ENCODE peak calls at places on chromosomes 16 and 17, in ten cellular contexts. M, J, A, W, B, F, C, L, G and T are unnamed samples.

GRCh38 chr17:58321571-58322525 is 6.7 kb downstream of the TSPOAP1 start:
- DNase-seq in C (no peak), F (no peak), J (no peak), G (no peak), M (no peak), B (no peak), A (no peak), W (no peak), L (peak; percentile 32), T (no peak)

GRCh38 chr16:67939507-67940435 is 3.1 kb upstream of the PSMB10 start:
- DNase-seq in W (no peak), M (peak; percentile 39), L (no peak), B (peak; percentile 48), J (no peak), C (no peak), G (peak; percentile 61), F (no peak), A (no peak), T (no peak)

GRCh38 chr16:14487579-14487978 is 142.5 kb downstream of the PARN start:
- DNase-seq in B (no peak), A (no peak), G (no peak), W (no peak), L (no peak), F (no peak), M (no peak), C (no peak), J (no peak), T (no peak)

GRCh38 chr17:20200016-20200788 is 191.0 kb downstream of the SPECC1 start:
- DNase-seq in M (no peak), B (no peak), C (peak; percentile 41), G (no peak), L (peak; percentile 56), W (no peak), F (no peak), J (no peak), A (no peak), T (no peak)

GRCh38 chr17:58147930-58148434 is at the start of gene OR4D1:
- DNase-seq in F (no peak), M (no peak), B (no peak), J (no peak), A (no peak), G (no peak), C (no peak), L (no peak), W (no peak), T (no peak)

GRCh38 chr17:60142872-60143499 is 6.8 kb upstream of the CA4 start:
- DNase-seq in G (peak; percentile 24), J (peak; percentile 91), F (peak; percentile 83), L (peak; percentile 99), W (peak; percentile 84), A (peak; percentile 87), C (peak; percentile 87), B (peak; percentile 76), M (peak; percentile 83), T (peak; percentile 41)

GRCh38 chr17:52048503-52048902 is 110.0 kb downstream of the CA10 start:
- DNase-seq in F (no peak), B (no peak), J (no peak), A (no peak), L (no peak), C (no peak), G (no peak), M (no peak), W (no peak), T (no peak)

GRCh38 chr17:8126306-8127066 is 2.6 kb upstream of the HES7 start:
- DNase-seq in W (peak; percentile 61), J (peak; percentile 80), M (no peak), G (peak; percentile 50), A (no peak), L (peak; percentile 89), F (no peak), C (peak; percentile 39), B (no peak), T (peak; percentile 60)

GRCh38 chr16:79628501-79628975 is 28.0 kb upstream of the MAF start:
- DNase-seq in W (no peak), B (no peak), A (no peak), C (no peak), L (no peak), F (no peak), G (no peak), M (no peak), J (no peak), T (no peak)

GRCh38 chr17:77366206-77366557 is 225.4 kb downstream of the SEC14L1 start:
- DNase-seq in J (no peak), M (no peak), A (no peak), L (no peak), F (no peak), B (no peak), W (no peak), C (no peak), G (peak; percentile 14), T (no peak)

GRCh38 chr16:2420035-2420434 is 9.2 kb upstream of the CCNF start:
- DNase-seq in C (no peak), B (no peak), G (no peak), W (no peak), J (no peak), M (no peak), L (no peak), F (no peak), A (no peak), T (no peak)

GRCh38 chr16:66289051-66289680 is 77.3 kb upstream of the CDH5 start:
- DNase-seq in A (peak; percentile 16), F (no peak), M (no peak), W (no peak), L (peak; percentile 38), G (no peak), C (no peak), J (no peak), B (no peak), T (no peak)

GRCh38 chr16:3824121-3824795 is 56.3 kb downstream of the CREBBP start:
- DNase-seq in C (no peak), W (no peak), A (no peak), L (no peak), B (no peak), J (no peak), M (no peak), F (no peak), G (no peak), T (no peak)

GRCh38 chr17:31134526-31134925 is 39.7 kb downstream of the NF1 start:
- DNase-seq in C (peak; percentile 58), W (no peak), J (no peak), A (no peak), L (no peak), F (no peak), G (no peak), M (no peak), B (no peak), T (no peak)

GRCh38 chr16:30377050-30377811 is 2.6 kb downstream of the MYL11 start:
- DNase-seq in C (no peak), G (no peak), M (no peak), W (no peak), F (no peak), B (no peak), L (peak; percentile 37), J (no peak), A (no peak), T (no peak)

GRCh38 chr17:27494192-27495091 is 38.2 kb downstream of the KSR1 start:
- DNase-seq in F (peak; percentile 63), B (peak; percentile 67), J (peak; percentile 83), M (peak; percentile 82), L (peak; percentile 84), C (peak; percentile 83), G (no peak), W (peak; percentile 76), A (peak; percentile 52), T (no peak)

DNA sequence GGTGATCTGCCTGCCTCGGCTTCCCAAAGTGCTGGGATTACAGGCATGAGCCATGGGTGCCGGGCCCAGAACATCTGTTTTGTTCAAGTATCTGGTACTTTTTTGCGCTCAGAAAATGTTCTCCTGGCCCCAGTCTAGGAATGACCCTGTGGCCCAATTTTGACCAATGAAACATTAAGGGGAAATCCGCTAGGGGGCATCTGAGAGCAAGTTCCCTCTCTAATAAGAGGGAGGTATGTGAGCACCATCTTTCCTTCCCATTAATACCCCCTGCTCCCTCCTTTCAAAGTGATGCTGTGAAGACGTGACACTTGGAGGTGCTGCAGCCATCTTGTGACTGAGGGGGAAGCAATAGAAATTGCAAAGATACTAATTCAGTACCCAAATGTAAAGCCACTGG is 16.5 kb upstream of the CLEC3A start:
- DNase-seq in W (no peak), A (no peak), F (no peak), J (peak; percentile 6), L (peak; percentile 68), C (no peak), M (no peak), B (no peak), G (no peak), T (no peak)
- TF ChIP-seq CTCF in W (peak; percentile 37), A (no peak), F (no peak), J (peak; percentile 12), L (peak; percentile 67), C (no peak), M (no peak), B (peak; percentile 30), G (no peak), T (no peak)

GRCh38 chr17:56676807-56677206 is 83.3 kb downstream of the NOG start:
- DNase-seq in G (no peak), L (no peak), A (no peak), F (no peak), C (peak; percentile 28), M (no peak), J (peak; percentile 18), B (no peak), W (no peak), T (no peak)
- TF ChIP-seq CTCF in G (no peak), L (peak; percentile 36), A (no peak), F (no peak), C (peak; percentile 42), M (peak; percentile 27), J (peak; percentile 7), B (peak; percentile 7), W (peak; percentile 34), T (no peak)

DNA sequence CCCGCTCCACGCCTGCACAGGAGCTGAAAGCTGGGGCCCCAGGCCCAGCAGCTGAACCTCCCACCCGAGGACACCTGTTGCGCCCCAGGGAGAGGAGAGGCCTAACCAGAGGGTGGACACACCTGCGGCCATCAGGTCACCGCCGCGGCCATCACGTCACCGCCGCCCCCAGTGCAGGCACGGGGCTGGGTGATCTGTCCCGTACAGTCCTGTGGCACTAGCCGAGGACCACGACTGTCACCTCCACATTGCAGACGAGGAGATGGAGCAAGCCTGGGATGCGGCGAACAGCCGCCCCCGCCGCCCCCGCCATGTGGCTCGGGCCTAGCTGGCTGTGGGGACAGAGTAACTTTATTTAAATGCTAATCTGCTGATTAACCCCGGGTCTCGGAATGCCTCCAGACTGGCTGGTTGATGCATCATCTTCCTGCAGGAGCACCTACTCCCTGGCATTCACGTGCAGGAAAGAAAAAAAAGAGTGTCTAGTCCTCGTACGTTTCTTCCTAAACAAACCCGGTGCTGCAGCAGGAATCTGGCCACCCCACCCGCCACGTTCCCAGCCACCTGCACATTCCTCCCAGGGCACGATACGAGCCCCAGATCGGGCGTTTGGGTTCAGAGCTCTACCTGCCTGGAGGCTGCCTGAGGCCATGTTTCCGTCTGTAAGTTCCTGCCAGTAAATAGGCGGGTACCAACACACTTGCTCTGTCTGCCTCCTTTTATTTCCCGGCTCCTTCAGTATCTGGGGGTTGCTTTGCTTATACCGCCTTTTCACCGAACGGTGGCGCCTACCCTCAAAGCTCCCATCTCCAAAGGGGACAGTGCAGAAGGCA is 29.9 kb downstream of the PIEZO1 start:
- DNase-seq in L (peak; percentile 85), W (peak; percentile 98), B (no peak), M (no peak), C (peak; percentile 60), G (no peak), F (no peak), A (no peak), J (no peak), T (no peak)
- TF ChIP-seq CTCF in L (peak; percentile 72), W (peak; percentile 80), B (peak; percentile 30), M (no peak), C (peak; percentile 46), G (no peak), F (no peak), A (no peak), J (no peak), T (no peak)

GRCh38 chr16:63789603-63790002 is 1332.3 kb downstream of the CDH11 start:
- DNase-seq in W (no peak), J (peak; percentile 11), A (no peak), M (no peak), B (no peak), F (no peak), C (no peak), L (peak; percentile 62), G (no peak), T (no peak)
- TF ChIP-seq CTCF in W (no peak), J (no peak), A (no peak), M (no peak), B (no peak), F (no peak), C (no peak), L (peak; percentile 55), G (no peak), T (no peak)